ENCODE peak calls at places on chromosomes 16 and 17, in five cellular contexts. One of them, this sample, is unnamed.

GRCh38 chr17:73313526-73314127 is 1.8 kb upstream of the CDC42EP4 start:
- DNase-seq in A549: no peak
- DNase-seq in endothelial cell of umbilical vein: no peak
- DNase-seq in spleen: no peak
- DNase-seq in ovary: no peak
- DNase-seq in this sample: no peak

GRCh38 chr16:719815-720506 is 985 bp upstream of the ANTKMT start:
- DNase-seq in A549: peak; percentile 70
- DNase-seq in spleen: no peak
- DNase-seq in ovary: no peak
- DNase-seq in endothelial cell of umbilical vein: no peak
- DNase-seq in this sample: peak; percentile 41

GRCh38 chr16:72934661-72935403 is 113.1 kb downstream of the ZFHX3 start:
- DNase-seq in A549: no peak
- DNase-seq in spleen: no peak
- DNase-seq in ovary: no peak
- DNase-seq in endothelial cell of umbilical vein: no peak
- DNase-seq in this sample: no peak

GRCh38 chr17:31294231-31294630 is 2.8 kb downstream of the OMG start:
- DNase-seq in ovary: no peak
- DNase-seq in A549: no peak
- DNase-seq in endothelial cell of umbilical vein: no peak
- DNase-seq in spleen: no peak
- DNase-seq in this sample: no peak

GRCh38 chr16:24471616-24472015 is 67.8 kb upstream of the RBBP6 start:
- DNase-seq in endothelial cell of umbilical vein: no peak
- DNase-seq in A549: no peak
- DNase-seq in spleen: no peak
- DNase-seq in ovary: no peak
- DNase-seq in this sample: no peak

GRCh38 chr17:62405451-62405850 is 18.2 kb upstream of the METTL2A start:
- DNase-seq in endothelial cell of umbilical vein: no peak
- DNase-seq in A549: no peak
- DNase-seq in spleen: no peak
- DNase-seq in ovary: no peak
- DNase-seq in this sample: no peak

GRCh38 chr17:72366626-72367025 is 245.8 kb downstream of the SOX9 start:
- DNase-seq in ovary: no peak
- DNase-seq in endothelial cell of umbilical vein: no peak
- DNase-seq in A549: no peak
- DNase-seq in spleen: no peak
- DNase-seq in this sample: no peak

GRCh38 chr17:39018267-39019134 is 51.3 kb upstream of the FBXO47 start:
- DNase-seq in ovary: no peak
- DNase-seq in A549: no peak
- DNase-seq in spleen: no peak
- DNase-seq in endothelial cell of umbilical vein: peak; percentile 30
- DNase-seq in this sample: no peak

GRCh38 chr17:72677714-72678390 is 414.6 kb downstream of the SLC39A11 start:
- DNase-seq in endothelial cell of umbilical vein: no peak
- DNase-seq in spleen: no peak
- DNase-seq in A549: no peak
- DNase-seq in ovary: no peak
- DNase-seq in this sample: no peak

GRCh38 chr17:6555331-6556120 is 829 bp downstream of the PITPNM3 start:
- DNase-seq in endothelial cell of umbilical vein: peak; percentile 38
- DNase-seq in ovary: peak; percentile 51
- DNase-seq in A549: no peak
- DNase-seq in spleen: no peak
- DNase-seq in this sample: no peak

GRCh38 chr17:29243792-29244191 is 2.9 kb upstream of the CRYBA1 start:
- DNase-seq in spleen: no peak
- DNase-seq in ovary: no peak
- DNase-seq in endothelial cell of umbilical vein: no peak
- DNase-seq in A549: peak; percentile 78
- DNase-seq in this sample: peak; percentile 21

GRCh38 chr16:4361033-4361943 is 10.2 kb upstream of the PAM16 start:
- DNase-seq in spleen: peak; percentile 68
- DNase-seq in ovary: no peak
- DNase-seq in A549: no peak
- DNase-seq in endothelial cell of umbilical vein: no peak
- DNase-seq in this sample: no peak

GRCh38 chr16:86322283-86322682 is 188.0 kb upstream of the FOXF1 start:
- DNase-seq in endothelial cell of umbilical vein: no peak
- DNase-seq in spleen: no peak
- DNase-seq in ovary: no peak
- DNase-seq in A549: no peak
- DNase-seq in this sample: no peak

GRCh38 chr16:55048745-55049144 is 118.1 kb downstream of the IRX5 start:
- DNase-seq in A549: no peak
- DNase-seq in endothelial cell of umbilical vein: no peak
- DNase-seq in spleen: no peak
- DNase-seq in ovary: no peak
- DNase-seq in this sample: no peak

GRCh38 chr16:56910654-56911539 is 21.0 kb upstream of the HERPUD1 start:
- DNase-seq in ovary: no peak
- DNase-seq in endothelial cell of umbilical vein: no peak
- DNase-seq in spleen: no peak
- DNase-seq in A549: no peak
- DNase-seq in this sample: no peak

GRCh38 chr17:80564545-80564944 is 19.9 kb downstream of the RPTOR start:
- DNase-seq in endothelial cell of umbilical vein: no peak
- DNase-seq in A549: no peak
- DNase-seq in ovary: no peak
- DNase-seq in spleen: no peak
- DNase-seq in this sample: no peak

GRCh38 chr16:629289-630023 is 1.3 kb upstream of the WFIKKN1 start:
- DNase-seq in A549: no peak
- DNase-seq in spleen: peak; percentile 72
- DNase-seq in ovary: peak; percentile 38
- DNase-seq in endothelial cell of umbilical vein: no peak
- DNase-seq in this sample: no peak

GRCh38 chr16:85969591-85969990 is 70.6 kb downstream of the IRF8 start:
- DNase-seq in endothelial cell of umbilical vein: no peak
- DNase-seq in ovary: no peak
- DNase-seq in A549: no peak
- DNase-seq in spleen: no peak
- DNase-seq in this sample: no peak

GRCh38 chr16:46852130-46852529 is 21.1 kb upstream of the C16orf87 start:
- DNase-seq in spleen: no peak
- DNase-seq in endothelial cell of umbilical vein: no peak
- DNase-seq in A549: no peak
- DNase-seq in ovary: no peak
- DNase-seq in this sample: no peak

GRCh38 chr16:17360810-17361209 is 110.0 kb downstream of the XYLT1 start:
- DNase-seq in endothelial cell of umbilical vein: no peak
- DNase-seq in spleen: peak; percentile 73
- DNase-seq in ovary: no peak
- DNase-seq in A549: no peak
- DNase-seq in this sample: no peak

GRCh38 chr17:19333736-19334290 is 28.7 kb downstream of the B9D1 start:
- DNase-seq in spleen: no peak
- DNase-seq in A549: no peak
- DNase-seq in ovary: no peak
- DNase-seq in endothelial cell of umbilical vein: no peak
- DNase-seq in this sample: no peak

GRCh38 chr17:5819396-5819795 is 235.1 kb upstream of the NLRP1 start:
- DNase-seq in spleen: no peak
- DNase-seq in A549: no peak
- DNase-seq in endothelial cell of umbilical vein: no peak
- DNase-seq in ovary: no peak
- DNase-seq in this sample: no peak

GRCh38 chr17:4199818-4200402 is 56.9 kb downstream of the CYB5D2 start:
- DNase-seq in endothelial cell of umbilical vein: peak; percentile 45
- DNase-seq in ovary: no peak
- DNase-seq in spleen: no peak
- DNase-seq in A549: peak; percentile 81
- DNase-seq in this sample: peak; percentile 36

GRCh38 chr17:29582767-29583166 is 6.7 kb downstream of the GIT1 start:
- DNase-seq in ovary: no peak
- DNase-seq in spleen: no peak
- DNase-seq in endothelial cell of umbilical vein: no peak
- DNase-seq in A549: no peak
- DNase-seq in this sample: no peak

GRCh38 chr17:74049167-74049797 is 154.2 kb upstream of the RPL38 start:
- DNase-seq in spleen: no peak
- DNase-seq in endothelial cell of umbilical vein: no peak
- DNase-seq in A549: no peak
- DNase-seq in ovary: no peak
- DNase-seq in this sample: no peak

GRCh38 chr17:35536664-35537160 is 766 bp downstream of the SLFN12L start:
- DNase-seq in ovary: no peak
- DNase-seq in spleen: no peak
- DNase-seq in endothelial cell of umbilical vein: no peak
- DNase-seq in A549: no peak
- DNase-seq in this sample: no peak

GRCh38 chr16:85551319-85551978 is 61.7 kb upstream of the GSE1 start:
- DNase-seq in endothelial cell of umbilical vein: no peak
- DNase-seq in spleen: no peak
- DNase-seq in ovary: no peak
- DNase-seq in A549: no peak
- DNase-seq in this sample: no peak

GRCh38 chr17:10681866-10682446 is 15.4 kb downstream of the SCO1 start:
- DNase-seq in spleen: no peak
- DNase-seq in ovary: no peak
- DNase-seq in endothelial cell of umbilical vein: no peak
- DNase-seq in A549: no peak
- DNase-seq in this sample: no peak

GRCh38 chr17:13010959-13011358 is 6.9 kb downstream of the ELAC2 start:
- DNase-seq in ovary: no peak
- DNase-seq in spleen: no peak
- DNase-seq in A549: no peak
- DNase-seq in endothelial cell of umbilical vein: no peak
- DNase-seq in this sample: no peak

GRCh38 chr16:1654505-1655268 is 23.4 kb upstream of the JPT2 start:
- DNase-seq in ovary: no peak
- DNase-seq in spleen: no peak
- DNase-seq in endothelial cell of umbilical vein: no peak
- DNase-seq in A549: no peak
- DNase-seq in this sample: no peak

GRCh38 chr16:66930189-66930588 is 4.0 kb downstream of the CIAO2B start:
- DNase-seq in endothelial cell of umbilical vein: no peak
- DNase-seq in ovary: no peak
- DNase-seq in A549: no peak
- DNase-seq in spleen: no peak
- DNase-seq in this sample: peak; percentile 94

GRCh38 chr16:87375426-87376135 is 8.0 kb downstream of the FBXO31 start:
- DNase-seq in A549: no peak
- DNase-seq in ovary: no peak
- DNase-seq in spleen: peak; percentile 25
- DNase-seq in endothelial cell of umbilical vein: peak; percentile 92
- DNase-seq in this sample: no peak
- TF ChIP-seq POLR2A in A549: no peak
- TF ChIP-seq POLR2A in ovary: no peak
- TF ChIP-seq POLR2A in spleen: no peak
- TF ChIP-seq POLR2A in endothelial cell of umbilical vein: no peak
- TF ChIP-seq POLR2A in this sample: no peak

GRCh38 chr16:70349783-70350182 is 3.1 kb downstream of the DDX19A start:
- DNase-seq in ovary: no peak
- DNase-seq in spleen: no peak
- DNase-seq in A549: no peak
- DNase-seq in endothelial cell of umbilical vein: no peak
- DNase-seq in this sample: no peak
- TF ChIP-seq POLR2A in ovary: no peak
- TF ChIP-seq POLR2A in spleen: no peak
- TF ChIP-seq POLR2A in A549: no peak
- TF ChIP-seq POLR2A in endothelial cell of umbilical vein: no peak
- TF ChIP-seq POLR2A in this sample: no peak

GRCh38 chr17:50900383-50900892 is 34.3 kb upstream of the TOB1 start:
- DNase-seq in A549: no peak
- DNase-seq in endothelial cell of umbilical vein: no peak
- DNase-seq in spleen: no peak
- DNase-seq in ovary: no peak
- DNase-seq in this sample: no peak

GRCh38 chr17:50902768-50903353 is 36.7 kb upstream of the TOB1 start:
- DNase-seq in spleen: no peak
- DNase-seq in A549: no peak
- DNase-seq in endothelial cell of umbilical vein: no peak
- DNase-seq in ovary: no peak
- DNase-seq in this sample: no peak

GRCh38 chr17:50899005-50899460 is 32.9 kb upstream of the TOB1 start:
- DNase-seq in endothelial cell of umbilical vein: no peak
- DNase-seq in ovary: no peak
- DNase-seq in spleen: no peak
- DNase-seq in A549: no peak
- DNase-seq in this sample: no peak

GRCh38 chr17:50899559-50900319 is 33.6 kb upstream of the TOB1 start:
- DNase-seq in spleen: no peak
- DNase-seq in ovary: no peak
- DNase-seq in endothelial cell of umbilical vein: no peak
- DNase-seq in A549: no peak
- DNase-seq in this sample: no peak

DNA sequence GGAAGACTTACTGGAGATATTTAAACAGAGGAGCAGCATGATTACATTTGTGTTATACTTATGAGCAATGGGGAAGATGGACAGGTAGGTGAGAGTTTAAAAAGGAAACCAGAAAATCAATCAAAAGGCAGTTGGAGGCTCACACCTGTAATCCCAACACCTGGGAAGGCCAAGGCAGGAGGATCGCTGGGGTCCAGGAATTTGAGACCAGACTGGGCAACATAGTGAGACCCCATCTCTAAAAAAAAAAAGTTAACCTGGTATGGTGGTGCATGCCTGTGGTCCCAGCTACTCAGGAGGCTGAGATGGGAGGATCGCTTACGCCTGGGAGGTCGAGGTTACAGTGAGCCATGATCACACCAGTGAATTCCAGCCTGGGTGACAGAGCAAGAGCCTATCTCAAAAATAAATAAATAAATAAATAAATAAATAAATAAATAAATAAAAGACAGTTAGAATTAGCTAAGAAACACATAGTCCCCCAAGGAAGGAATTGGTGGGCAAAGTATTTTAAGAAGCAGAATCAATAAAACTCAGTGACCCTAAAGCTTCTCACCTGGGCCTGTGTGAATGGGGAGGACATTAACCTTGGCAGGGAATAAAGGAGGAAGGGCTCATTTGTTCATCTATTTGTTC is 32.3 kb upstream of the TOB1 start:
- DNase-seq in spleen: no peak
- DNase-seq in endothelial cell of umbilical vein: no peak
- DNase-seq in ovary: no peak
- DNase-seq in A549: no peak
- DNase-seq in this sample: no peak
- TF ChIP-seq POLR2A in spleen: no peak
- TF ChIP-seq POLR2A in endothelial cell of umbilical vein: no peak
- TF ChIP-seq POLR2A in ovary: no peak
- TF ChIP-seq POLR2A in A549: no peak
- TF ChIP-seq POLR2A in this sample: no peak

DNA sequence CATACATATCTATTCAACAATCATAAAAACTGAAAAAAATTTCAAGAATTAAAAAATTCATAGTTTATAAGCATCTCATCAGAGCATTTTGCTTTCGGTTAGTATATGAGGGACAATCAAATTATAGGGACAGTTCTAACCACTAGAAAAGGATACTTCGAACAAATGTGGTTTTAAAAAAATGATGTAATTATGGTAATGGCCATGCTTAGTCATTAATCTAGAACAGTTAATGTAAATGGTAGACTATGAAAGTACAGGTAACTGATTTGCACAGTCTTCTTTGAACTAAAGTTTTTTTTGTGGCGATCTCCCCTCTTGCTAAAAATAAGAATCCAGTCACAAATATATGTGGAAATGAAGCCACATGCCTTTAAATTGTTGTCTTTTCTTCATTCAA is 63.5 kb upstream of the PHOSPHO1 start:
- DNase-seq in ovary: no peak
- DNase-seq in endothelial cell of umbilical vein: no peak
- DNase-seq in A549: no peak
- DNase-seq in spleen: no peak
- DNase-seq in this sample: peak; percentile 63
- TF ChIP-seq POLR2A in ovary: no peak
- TF ChIP-seq POLR2A in endothelial cell of umbilical vein: no peak
- TF ChIP-seq POLR2A in A549: no peak
- TF ChIP-seq POLR2A in spleen: no peak
- TF ChIP-seq POLR2A in this sample: no peak